ENCODE peak calls at places on chromosomes 6 and 20, in ten cellular contexts. N, K, M, V, X, A, U, R, C and W are unnamed samples.

GRCh38 chr6:85394853-85395538 is 54.9 kb upstream of the NT5E start:
- DNase-seq in N (no peak), K (no peak), M (no peak), V (no peak), X (no peak), A (no peak), U (no peak), R (no peak), C (no peak), W (no peak)

GRCh38 chr20:4601630-4602296 is 119.9 kb upstream of the PRND start:
- DNase-seq in N (no peak), K (peak; percentile 94), M (no peak), V (peak; percentile 58), X (no peak), A (no peak), U (no peak), R (no peak), C (no peak), W (peak; percentile 67)

GRCh38 chr6:23547851-23548250 is 578.2 kb upstream of the NRSN1 start:
- DNase-seq in N (no peak), K (peak; percentile 57), M (no peak), V (peak; percentile 6), X (no peak), A (no peak), U (no peak), R (peak; percentile 34), C (no peak), W (no peak)

GRCh38 chr20:47782920-47783552 is 2.2 kb downstream of the SULF2 start:
- DNase-seq in N (no peak), K (no peak), M (no peak), V (no peak), X (no peak), A (no peak), U (no peak), R (no peak), C (no peak), W (no peak)

GRCh38 chr6:21785162-21785561 is 191.6 kb downstream of the SOX4 start:
- DNase-seq in N (no peak), K (no peak), M (no peak), V (no peak), X (no peak), A (no peak), U (no peak), R (no peak), C (no peak), W (no peak)

GRCh38 chr6:127868338-127868737 is 32.5 kb downstream of the THEMIS start:
- DNase-seq in N (no peak), K (peak; percentile 33), M (no peak), V (no peak), X (no peak), A (no peak), U (no peak), R (no peak), C (no peak), W (no peak)

GRCh38 chr6:45966797-45967196 is 48.9 kb downstream of the CLIC5 start:
- DNase-seq in N (no peak), K (no peak), M (no peak), V (no peak), X (peak; percentile 59), A (no peak), U (no peak), R (no peak), C (no peak), W (no peak)

GRCh38 chr6:83310046-83310445 is 116.9 kb downstream of the RWDD2A start:
- DNase-seq in N (no peak), K (no peak), M (no peak), V (no peak), X (no peak), A (no peak), U (no peak), R (no peak), C (no peak), W (no peak)

GRCh38 chr20:23671479-23671878 is 17.4 kb downstream of the CST4 start:
- DNase-seq in N (no peak), K (no peak), M (no peak), V (no peak), X (no peak), A (no peak), U (no peak), R (no peak), C (no peak), W (no peak)

GRCh38 chr6:1610497-1611321 is 994 bp downstream of the FOXC1 start:
- DNase-seq in N (peak; percentile 40), K (peak; percentile 38), M (no peak), V (no peak), X (no peak), A (peak; percentile 61), U (no peak), R (peak; percentile 33), C (no peak), W (peak; percentile 18)

GRCh38 chr6:79964607-79965081 is 17.3 kb upstream of the ELOVL4 start:
- DNase-seq in N (no peak), K (no peak), M (no peak), V (no peak), X (no peak), A (no peak), U (no peak), R (no peak), C (no peak), W (no peak)

GRCh38 chr20:1241456-1241855 is 15.6 kb downstream of the RAD21L1 start:
- DNase-seq in N (no peak), K (no peak), M (no peak), V (no peak), X (no peak), A (no peak), U (no peak), R (no peak), C (no peak), W (no peak)

GRCh38 chr6:27553123-27553904 is 80.4 kb upstream of the ZNF184 start:
- DNase-seq in N (peak; percentile 60), K (no peak), M (no peak), V (no peak), X (no peak), A (peak; percentile 81), U (no peak), R (peak; percentile 68), C (no peak), W (peak; percentile 41)

GRCh38 chr6:43150051-43150751 is 20.9 kb upstream of the SRF start:
- DNase-seq in N (no peak), K (peak; percentile 88), M (no peak), V (no peak), X (no peak), A (no peak), U (no peak), R (no peak), C (no peak), W (peak; percentile 74)

GRCh38 chr6:41028618-41029486 is 10.2 kb downstream of the UNC5CL start:
- DNase-seq in N (no peak), K (no peak), M (no peak), V (no peak), X (no peak), A (no peak), U (no peak), R (peak; percentile 32), C (peak; percentile 26), W (no peak)